ENCODE peak calls at places on chromosome 7, in five cellular contexts. One of them, this sample, is unnamed.
A peak's percentile ranks its signal among the peaks of the same experiment; 100 is the strongest.

GRCh38 chr7:75772081-75773077 is at the start of gene CCL26:
- DNase-seq in activated gamma-delta T cell treated with anti-CD3 and anti-CD28 coated beads, Interleukin-2, amount 50 U/mL, for 16 hours: no peak
- DNase-seq in activated naive CD4-positive, alpha-beta T cell treated with anti-CD3 and anti-CD28 coated beads, Interleukin-2, amount 10 ng/mL, durations not matched to agents 7 days and 5 days: no peak
- DNase-seq in posterior cingulate gyrus: no peak
- DNase-seq in left ventricle myocardium superior: peak; percentile 65
- DNase-seq in this sample: no peak

GRCh38 chr7:47649901-47650300 is 68.0 kb upstream of the TNS3 start:
- DNase-seq in activated gamma-delta T cell treated with anti-CD3 and anti-CD28 coated beads, Interleukin-2, amount 50 U/mL, for 16 hours: no peak
- DNase-seq in activated naive CD4-positive, alpha-beta T cell treated with anti-CD3 and anti-CD28 coated beads, Interleukin-2, amount 10 ng/mL, durations not matched to agents 7 days and 5 days: no peak
- DNase-seq in posterior cingulate gyrus: no peak
- DNase-seq in left ventricle myocardium superior: no peak
- DNase-seq in this sample: no peak

GRCh38 chr7:81744389-81744788 is 25.5 kb downstream of the HGF start:
- DNase-seq in activated gamma-delta T cell treated with anti-CD3 and anti-CD28 coated beads, Interleukin-2, amount 50 U/mL, for 16 hours: no peak
- DNase-seq in activated naive CD4-positive, alpha-beta T cell treated with anti-CD3 and anti-CD28 coated beads, Interleukin-2, amount 10 ng/mL, durations not matched to agents 7 days and 5 days: no peak
- DNase-seq in posterior cingulate gyrus: no peak
- DNase-seq in left ventricle myocardium superior: no peak
- DNase-seq in this sample: no peak

GRCh38 chr7:33824911-33825459 is 80.4 kb upstream of the BMPER start:
- DNase-seq in activated gamma-delta T cell treated with anti-CD3 and anti-CD28 coated beads, Interleukin-2, amount 50 U/mL, for 16 hours: no peak
- DNase-seq in activated naive CD4-positive, alpha-beta T cell treated with anti-CD3 and anti-CD28 coated beads, Interleukin-2, amount 10 ng/mL, durations not matched to agents 7 days and 5 days: no peak
- DNase-seq in posterior cingulate gyrus: no peak
- DNase-seq in left ventricle myocardium superior: no peak
- DNase-seq in this sample: no peak

GRCh38 chr7:157302314-157302711 is 34.5 kb upstream of the DNAJB6 start:
- DNase-seq in activated gamma-delta T cell treated with anti-CD3 and anti-CD28 coated beads, Interleukin-2, amount 50 U/mL, for 16 hours: peak; percentile 82
- DNase-seq in activated naive CD4-positive, alpha-beta T cell treated with anti-CD3 and anti-CD28 coated beads, Interleukin-2, amount 10 ng/mL, durations not matched to agents 7 days and 5 days: peak; percentile 88
- DNase-seq in posterior cingulate gyrus: peak; percentile 63
- DNase-seq in left ventricle myocardium superior: peak; percentile 70
- DNase-seq in this sample: no peak

GRCh38 chr7:130486114-130486962 is 5.5 kb upstream of the MEST start:
- DNase-seq in activated gamma-delta T cell treated with anti-CD3 and anti-CD28 coated beads, Interleukin-2, amount 50 U/mL, for 16 hours: peak; percentile 16
- DNase-seq in activated naive CD4-positive, alpha-beta T cell treated with anti-CD3 and anti-CD28 coated beads, Interleukin-2, amount 10 ng/mL, durations not matched to agents 7 days and 5 days: peak; percentile 64
- DNase-seq in posterior cingulate gyrus: peak; percentile 40
- DNase-seq in left ventricle myocardium superior: peak; percentile 62
- DNase-seq in this sample: no peak

GRCh38 chr7:21338728-21339164 is 89.1 kb upstream of the SP4 start:
- DNase-seq in activated gamma-delta T cell treated with anti-CD3 and anti-CD28 coated beads, Interleukin-2, amount 50 U/mL, for 16 hours: peak; percentile 51
- DNase-seq in activated naive CD4-positive, alpha-beta T cell treated with anti-CD3 and anti-CD28 coated beads, Interleukin-2, amount 10 ng/mL, durations not matched to agents 7 days and 5 days: peak; percentile 68
- DNase-seq in posterior cingulate gyrus: no peak
- DNase-seq in left ventricle myocardium superior: no peak
- DNase-seq in this sample: no peak

GRCh38 chr7:71687831-71688599 is 556.1 kb downstream of the GALNT17 start:
- DNase-seq in activated gamma-delta T cell treated with anti-CD3 and anti-CD28 coated beads, Interleukin-2, amount 50 U/mL, for 16 hours: no peak
- DNase-seq in activated naive CD4-positive, alpha-beta T cell treated with anti-CD3 and anti-CD28 coated beads, Interleukin-2, amount 10 ng/mL, durations not matched to agents 7 days and 5 days: no peak
- DNase-seq in posterior cingulate gyrus: no peak
- DNase-seq in left ventricle myocardium superior: no peak
- DNase-seq in this sample: no peak

GRCh38 chr7:7970620-7971307 is 2.2 kb downstream of the GLCCI1 start:
- DNase-seq in activated gamma-delta T cell treated with anti-CD3 and anti-CD28 coated beads, Interleukin-2, amount 50 U/mL, for 16 hours: no peak
- DNase-seq in activated naive CD4-positive, alpha-beta T cell treated with anti-CD3 and anti-CD28 coated beads, Interleukin-2, amount 10 ng/mL, durations not matched to agents 7 days and 5 days: no peak
- DNase-seq in posterior cingulate gyrus: no peak
- DNase-seq in left ventricle myocardium superior: no peak
- DNase-seq in this sample: no peak

GRCh38 chr7:262251-262572 is 27.8 kb upstream of the FOXL3 start:
- DNase-seq in activated gamma-delta T cell treated with anti-CD3 and anti-CD28 coated beads, Interleukin-2, amount 50 U/mL, for 16 hours: no peak
- DNase-seq in activated naive CD4-positive, alpha-beta T cell treated with anti-CD3 and anti-CD28 coated beads, Interleukin-2, amount 10 ng/mL, durations not matched to agents 7 days and 5 days: no peak
- DNase-seq in posterior cingulate gyrus: no peak
- DNase-seq in left ventricle myocardium superior: no peak
- DNase-seq in this sample: no peak

GRCh38 chr7:32921896-32922295 is 30.3 kb upstream of the KBTBD2 start:
- DNase-seq in activated gamma-delta T cell treated with anti-CD3 and anti-CD28 coated beads, Interleukin-2, amount 50 U/mL, for 16 hours: no peak
- DNase-seq in activated naive CD4-positive, alpha-beta T cell treated with anti-CD3 and anti-CD28 coated beads, Interleukin-2, amount 10 ng/mL, durations not matched to agents 7 days and 5 days: no peak
- DNase-seq in posterior cingulate gyrus: no peak
- DNase-seq in left ventricle myocardium superior: no peak
- DNase-seq in this sample: no peak